ENCODE peak calls at places on chromosomes 16 and 17, in eight cellular contexts. A, M, X, Z, E, T, Q and S are unnamed samples.

GRCh38 chr16:2584742-2585650 is 47.2 kb downstream of the PDPK1 start:
- DNase-seq in A (no peak), M (no peak), X (no peak), Z (no peak), E (no peak), T (no peak), Q (no peak), S (no peak)

GRCh38 chr16:89410794-89411309 is 79.5 kb downstream of the ANKRD11 start:
- DNase-seq in A (no peak), M (no peak), X (peak), Z (no peak), E (no peak), T (peak), Q (no peak), S (peak)

GRCh38 chr17:9237661-9238301 is 216.5 kb downstream of the NTN1 start:
- DNase-seq in A (no peak), M (no peak), X (no peak), Z (no peak), E (no peak), T (no peak), Q (no peak), S (no peak)

GRCh38 chr17:7239091-7240027 is at the start of gene PHF23:
- DNase-seq in A (peak), M (peak), X (peak), Z (peak), E (peak), T (peak), Q (peak), S (peak)

GRCh38 chr17:35612924-35613521 is 25.9 kb downstream of the AP2B1 start:
- DNase-seq in A (peak), M (peak), X (peak), Z (no peak), E (no peak), T (peak), Q (no peak), S (peak)

GRCh38 chr16:23406546-23407240 is 46.3 kb downstream of the COG7 start:
- DNase-seq in A (no peak), M (no peak), X (no peak), Z (no peak), E (no peak), T (no peak), Q (no peak), S (no peak)

GRCh38 chr17:39676198-39676819 is 8.1 kb downstream of the PNMT start:
- DNase-seq in A (peak), M (no peak), X (peak), Z (no peak), E (peak), T (no peak), Q (no peak), S (no peak)

GRCh38 chr16:27315333-27316037 is 1.7 kb downstream of the IL4R start:
- DNase-seq in A (no peak), M (peak), X (peak), Z (no peak), E (peak), T (no peak), Q (no peak), S (no peak)

GRCh38 chr16:7423436-7423941 is 90.8 kb downstream of the RBFOX1 start:
- DNase-seq in A (no peak), M (no peak), X (no peak), Z (no peak), E (no peak), T (no peak), Q (no peak), S (no peak)

GRCh38 chr17:79117905-79118487 is 43.4 kb downstream of the ENGASE start:
- DNase-seq in A (no peak), M (no peak), X (no peak), Z (no peak), E (no peak), T (no peak), Q (no peak), S (no peak)

GRCh38 chr17:61399131-61400057 is at the start of gene TBX2:
- DNase-seq in A (no peak), M (peak), X (peak), Z (no peak), E (no peak), T (peak), Q (no peak), S (peak)

GRCh38 chr16:29806641-29807425 is 504 bp downstream of the MAZ start:
- DNase-seq in A (peak), M (peak), X (no peak), Z (no peak), E (peak), T (no peak), Q (no peak), S (no peak)

GRCh38 chr16:11570258-11570657 is 16.5 kb downstream of the LITAF start:
- DNase-seq in A (no peak), M (no peak), X (no peak), Z (no peak), E (no peak), T (no peak), Q (no peak), S (no peak)

GRCh38 chr17:8162997-8163977 is 539 bp upstream of the VAMP2 start:
- DNase-seq in A (peak), M (peak), X (no peak), Z (no peak), E (no peak), T (no peak), Q (no peak), S (no peak)

GRCh38 chr17:55117063-55117611 is 147.6 kb upstream of the HLF start:
- DNase-seq in A (no peak), M (no peak), X (peak), Z (no peak), E (no peak), T (no peak), Q (no peak), S (no peak)

GRCh38 chr17:76072149-76072858 is at the start of gene SRP68:
- DNase-seq in A (peak), M (peak), X (peak), Z (peak), E (peak), T (peak), Q (peak), S (peak)

GRCh38 chr17:55513885-55514590 is 2.8 kb upstream of the SMIM36 start:
- DNase-seq in A (peak), M (peak), X (peak), Z (peak), E (peak), T (peak), Q (peak), S (peak)

GRCh38 chr17:70454908-70455307 is 285.6 kb downstream of the KCNJ2 start:
- DNase-seq in A (no peak), M (no peak), X (no peak), Z (no peak), E (no peak), T (no peak), Q (no peak), S (no peak)